ENCODE peak calls at places on chromosomes 12 and 14, in five cellular contexts. K is NCI-H748 treated with DMSO at 0.1 percent for 48 hours; R is stimulated activated CD8-positive, alpha-beta memory T cell treated with anti-CD3 and anti-CD28 coated beads, Interleukin-2, amount 100 ng/mL, for 48 hours; D is SW480; L is heart left ventricle. A is an unnamed sample.

GRCh38 chr12:54017845-54018607 is 9.2 kb downstream of the HOXC8 start:
- DNase-seq in K (peak), R (peak), D (peak), L (peak), A (peak)

GRCh38 chr12:41795066-41795465 is 349.6 kb downstream of the GXYLT1 start:
- DNase-seq in K (no peak), R (no peak), D (no peak), L (no peak), A (peak)

GRCh38 chr12:105741786-105742566 is 396.8 kb downstream of the NUAK1 start:
- DNase-seq in K (no peak), R (no peak), D (no peak), L (peak), A (no peak)

GRCh38 chr12:48054955-48055821 is 50.7 kb downstream of the SENP1 start:
- DNase-seq in K (no peak), R (no peak), D (no peak), L (no peak), A (no peak)

GRCh38 chr14:49612671-49613070 is 7.8 kb downstream of the RPL36AL start:
- DNase-seq in K (no peak), R (no peak), D (no peak), L (no peak), A (no peak)

GRCh38 chr12:15268927-15269552 is 47.8 kb upstream of the RERG start:
- DNase-seq in K (peak), R (peak), D (peak), L (peak), A (peak)

GRCh38 chr12:54991992-54992377 is 7.4 kb upstream of the TESPA1 start:
- DNase-seq in K (no peak), R (no peak), D (no peak), L (no peak), A (no peak)

GRCh38 chr14:95993768-95994592 is 45.2 kb upstream of the C14orf132 start:
- DNase-seq in K (peak), R (no peak), D (peak), L (peak), A (peak)

GRCh38 chr14:95331708-95332408 is 12.2 kb upstream of the CLMN start:
- DNase-seq in K (no peak), R (no peak), D (no peak), L (no peak), A (no peak)

GRCh38 chr12:12267801-12268200 is 957 bp upstream of the LRP6 start:
- DNase-seq in K (no peak), R (no peak), D (peak), L (no peak), A (peak)

GRCh38 chr12:121796855-121797751 is 3.6 kb upstream of the RHOF start:
- DNase-seq in K (peak), R (no peak), D (peak), L (peak), A (peak)

GRCh38 chr14:61188936-61189808 is 92.0 kb downstream of the TMEM30B start:
- DNase-seq in K (no peak), R (peak), D (no peak), L (peak), A (no peak)

GRCh38 chr12:79223761-79224160 is 359.2 kb downstream of the SYT1 start:
- DNase-seq in K (no peak), R (no peak), D (peak), L (no peak), A (no peak)

GRCh38 chr14:68685419-68686211 is 107.3 kb downstream of the ZFP36L1 start:
- DNase-seq in K (no peak), R (peak), D (peak), L (no peak), A (no peak)

GRCh38 chr12:61870658-61871559 is 389.3 kb upstream of the USP15 start:
- DNase-seq in K (no peak), R (no peak), D (no peak), L (no peak), A (no peak)

GRCh38 chr12:49698619-49699545 is 8.3 kb downstream of the FMNL3 start:
- DNase-seq in K (no peak), R (peak), D (peak), L (peak), A (no peak)

GRCh38 chr12:94561943-94562411 is 88.4 kb downstream of the TMCC3 start:
- DNase-seq in K (no peak), R (no peak), D (no peak), L (peak), A (peak)

GRCh38 chr14:99971929-99972747 is 93.1 kb upstream of the EVL start:
- DNase-seq in K (no peak), R (no peak), D (no peak), L (peak), A (peak)

GRCh38 chr12:49821375-49822287 is 6.6 kb downstream of the NCKAP5L start:
- DNase-seq in K (no peak), R (no peak), D (no peak), L (no peak), A (no peak)

GRCh38 chr14:72165151-72165715 is 233.0 kb downstream of the RGS6 start:
- DNase-seq in K (no peak), R (no peak), D (peak), L (no peak), A (no peak)

GRCh38 chr12:24921251-24922038 is 27.5 kb downstream of the BCAT1 start:
- DNase-seq in K (no peak), R (no peak), D (peak), L (no peak), A (no peak)

GRCh38 chr12:131113562-131113961 is 159.9 kb downstream of the ADGRD1 start:
- DNase-seq in K (no peak), R (no peak), D (no peak), L (no peak), A (no peak)

GRCh38 chr12:77847665-77848431 is 17.2 kb downstream of the NAV3 start:
- DNase-seq in K (no peak), R (no peak), D (peak), L (no peak), A (no peak)

GRCh38 chr14:103932791-103933490 is 4.7 kb downstream of the TDRD9 start:
- DNase-seq in K (no peak), R (no peak), D (no peak), L (no peak), A (no peak)

GRCh38 chr14:23380197-23381016 is 3.6 kb downstream of the CMTM5 start:
- DNase-seq in K (no peak), R (no peak), D (no peak), L (no peak), A (no peak)

GRCh38 chr14:97458302-97459137 is 661.3 kb downstream of the VRK1 start:
- DNase-seq in K (peak), R (peak), D (peak), L (peak), A (no peak)

GRCh38 chr12:118456741-118457140 is 80.4 kb downstream of the SUDS3 start:
- DNase-seq in K (no peak), R (no peak), D (no peak), L (no peak), A (no peak)

GRCh38 chr12:93167841-93168492 is 209.8 kb upstream of the NUDT4 start:
- DNase-seq in K (peak), R (no peak), D (peak), L (no peak), A (no peak)

A was measured in NCI-H1092 treated with DMSO at 0.1 percent for 48 hours.